ENCODE peak calls at places on chromosomes 2 and 18, in five cellular contexts. O is neuronal stem cell, M is IMR-90, L is H9, C is H1. K is an unnamed sample.

GRCh38 chr18:2030647-2031046 is 540.7 kb downstream of the METTL4 start:
- DNase-seq in M (no peak), C (no peak), L (no peak), O (no peak), K (no peak)

GRCh38 chr2:204900487-204900886 is 355.2 kb downstream of the PARD3B start:
- DNase-seq in C (no peak), L (no peak), M (no peak), O (no peak), K (no peak)

GRCh38 chr2:48915227-48915626 is 159.7 kb upstream of the LHCGR start:
- DNase-seq in L (no peak), O (no peak), M (no peak), C (no peak), K (no peak)

GRCh38 chr2:106886916-106887758 is 1.2 kb upstream of the ST6GAL2 start:
- DNase-seq in O (peak), C (peak), L (peak), M (no peak), K (peak)

GRCh38 chr2:174924061-174924693 is 81.0 kb downstream of the CHN1 start:
- DNase-seq in O (no peak), C (no peak), M (no peak), L (no peak), K (no peak)

GRCh38 chr2:118246726-118247125 is 158.5 kb downstream of the INSIG2 start:
- DNase-seq in L (no peak), C (no peak), O (no peak), M (no peak), K (no peak)

GRCh38 chr18:12308386-12309100 is 502 bp downstream of the TUBB6 start:
- DNase-seq in M (peak), L (peak), O (peak), C (peak), K (peak)

GRCh38 chr18:46042571-46043123 is 29.4 kb downstream of the PSTPIP2 start:
- DNase-seq in C (no peak), L (no peak), M (peak), O (no peak), K (peak)

GRCh38 chr2:10499275-10499907 is 51.3 kb upstream of the ODC1 start:
- DNase-seq in C (peak), O (no peak), M (peak), L (no peak), K (peak)

GRCh38 chr2:64202206-64202864 is 58.1 kb upstream of the PELI1 start:
- DNase-seq in M (peak), O (no peak), C (no peak), L (no peak), K (peak)

GRCh38 chr2:74694281-74694680 is 40.2 kb downstream of the SEMA4F start:
- DNase-seq in O (no peak), M (no peak), C (no peak), L (no peak), K (no peak)

GRCh38 chr2:46277470-46278190 is 19.6 kb upstream of the EPAS1 start:
- DNase-seq in C (no peak), M (no peak), L (no peak), O (no peak), K (no peak)

GRCh38 chr2:217996345-217996744 is 6.5 kb downstream of the TNS1 start:
- DNase-seq in L (no peak), M (peak), C (no peak), O (no peak), K (peak)

GRCh38 chr2:27049422-27050280 is 1.8 kb upstream of the AGBL5 start:
- DNase-seq in C (no peak), L (no peak), M (no peak), O (no peak), K (peak)

GRCh38 chr2:199463000-199463692 is 5.4 kb upstream of the SATB2 start:
- DNase-seq in M (peak), C (peak), L (peak), O (peak), K (peak)

GRCh38 chr2:71064754-71065621 is 3.5 kb upstream of the NAGK start:
- DNase-seq in L (no peak), M (peak), C (no peak), O (no peak), K (peak)

GRCh38 chr2:240602266-240603050 is 15.9 kb downstream of the CAPN10 start:
- DNase-seq in C (no peak), L (no peak), M (no peak), O (no peak), K (no peak)

GRCh38 chr2:28273751-28274150 is 118.9 kb upstream of the FOSL2 start:
- DNase-seq in L (no peak), M (no peak), C (no peak), O (no peak), K (no peak)

GRCh38 chr2:19876751-19877150 is 25.0 kb downstream of the TTC32 start:
- DNase-seq in O (no peak), M (no peak), C (no peak), L (no peak), K (no peak)

GRCh38 chr2:170425291-170425751 is 247.4 kb downstream of the MYO3B start:
- DNase-seq in L (no peak), O (no peak), C (no peak), M (peak), K (peak)

GRCh38 chr2:230903251-230904150 is 21.5 kb downstream of the GPR55 start:
- DNase-seq in C (no peak), M (no peak), O (no peak), L (peak), K (no peak)

GRCh38 chr2:5791371-5791770 is 99.2 kb downstream of the SOX11 start:
- DNase-seq in L (no peak), M (peak), O (no peak), C (no peak), K (no peak)

GRCh38 chr2:238257786-238258700 is 18.2 kb upstream of the HES6 start:
- DNase-seq in L (no peak), M (no peak), O (no peak), C (no peak), K (no peak)

GRCh38 chr2:151237422-151238012 is 24.1 kb downstream of the RBM43 start:
- DNase-seq in C (no peak), L (no peak), O (no peak), M (peak), K (peak)

GRCh38 chr2:22817197-22817596 is 567.8 kb upstream of the KLHL29 start:
- DNase-seq in C (no peak), L (no peak), O (no peak), M (no peak), K (no peak)

GRCh38 chr2:40225670-40226069 is 226.2 kb downstream of the SLC8A1 start:
- DNase-seq in C (no peak), O (no peak), M (no peak), L (no peak), K (no peak)

GRCh38 chr2:221780281-221780688 is 208.2 kb upstream of the EPHA4 start:
- DNase-seq in O (peak), C (no peak), L (no peak), M (peak), K (peak)

GRCh38 chr18:22846088-22846683 is 86.9 kb upstream of the RBBP8 start:
- DNase-seq in L (no peak), C (no peak), M (peak), O (no peak), K (peak)

GRCh38 chr2:151771599-151772358 is 37.5 kb upstream of the NEB start:
- DNase-seq in C (no peak), O (no peak), L (no peak), M (peak), K (peak)

GRCh38 chr2:31142106-31142505 is 3.9 kb upstream of the GALNT14 start:
- DNase-seq in C (no peak), L (no peak), M (no peak), O (no peak), K (no peak)

GRCh38 chr2:177165103-177165583 is 47.5 kb upstream of the HNRNPA3 start:
- DNase-seq in C (no peak), O (no peak), M (peak), L (no peak), K (peak)

GRCh38 chr2:176325732-176326131 is 56.5 kb downstream of the MTX2 start:
- DNase-seq in O (peak), M (no peak), C (no peak), L (peak), K (no peak)

GRCh38 chr2:120539937-120540718 is 194.2 kb downstream of the INHBB start:
- DNase-seq in O (no peak), M (peak), C (no peak), L (no peak), K (peak)

GRCh38 chr18:3246636-3247242 is 862 bp upstream of the MYL12A start:
- DNase-seq in C (no peak), M (no peak), L (no peak), O (no peak), K (no peak)

GRCh38 chr2:66435549-66435875 is 587 bp downstream of the MEIS1 start:
- DNase-seq in C (no peak), L (no peak), M (no peak), O (no peak), K (no peak)

GRCh38 chr2:66434679-66435548 is at the start of gene MEIS1:
- DNase-seq in O (no peak), M (peak), L (peak), C (peak), K (peak)

GRCh38 chr2:66433695-66433944 is 1.3 kb upstream of the MEIS1 start:
- DNase-seq in O (no peak), M (no peak), L (no peak), C (no peak), K (no peak)

GRCh38 chr2:66432801-66433694 is 1.9 kb upstream of the MEIS1 start:
- DNase-seq in O (peak), C (peak), M (peak), L (peak), K (peak)

DNA sequence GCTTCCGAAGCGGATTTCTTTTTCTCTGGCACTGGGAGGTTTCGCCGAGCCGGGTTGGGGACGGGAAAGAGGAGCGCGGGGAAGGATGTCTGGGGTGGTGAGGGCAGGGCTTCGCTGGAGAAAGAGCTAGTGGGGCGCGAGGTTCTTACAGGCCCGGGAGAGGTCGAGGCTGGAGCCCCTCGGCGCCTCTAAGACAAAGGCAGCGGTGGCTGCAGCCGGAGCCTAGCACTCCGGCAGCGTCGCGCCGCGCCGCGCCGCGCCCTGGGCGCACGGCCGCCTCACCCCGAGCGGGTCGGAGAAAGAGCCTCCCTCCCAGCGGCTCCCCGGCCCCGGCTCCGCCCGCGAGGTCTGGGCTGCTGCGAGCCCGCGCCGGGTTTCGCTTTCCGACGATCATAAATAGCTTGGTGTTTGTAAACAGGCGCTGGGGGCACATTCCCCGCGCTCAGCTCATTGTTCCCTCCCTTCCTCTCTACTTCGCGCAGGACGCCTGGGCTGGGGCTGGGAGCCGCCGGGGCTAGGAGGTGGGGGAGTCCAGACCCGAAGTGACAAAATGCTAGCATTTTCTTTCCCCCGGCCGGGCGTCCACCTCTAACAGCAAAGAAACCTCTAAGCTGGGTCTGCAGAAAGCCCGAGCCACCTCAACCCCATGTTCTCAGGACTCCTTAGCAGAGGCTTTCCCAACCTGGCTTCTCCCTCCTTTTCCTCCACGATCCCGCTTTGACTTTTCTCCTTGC is 813 bp upstream of the MEIS1 start:
- DNase-seq in M (peak), O (no peak), C (peak), L (peak), K (peak)
- H2BK15ac ChIP-seq in M (peak), O (peak), C (no peak), L (no peak), K (peak)

DNA sequence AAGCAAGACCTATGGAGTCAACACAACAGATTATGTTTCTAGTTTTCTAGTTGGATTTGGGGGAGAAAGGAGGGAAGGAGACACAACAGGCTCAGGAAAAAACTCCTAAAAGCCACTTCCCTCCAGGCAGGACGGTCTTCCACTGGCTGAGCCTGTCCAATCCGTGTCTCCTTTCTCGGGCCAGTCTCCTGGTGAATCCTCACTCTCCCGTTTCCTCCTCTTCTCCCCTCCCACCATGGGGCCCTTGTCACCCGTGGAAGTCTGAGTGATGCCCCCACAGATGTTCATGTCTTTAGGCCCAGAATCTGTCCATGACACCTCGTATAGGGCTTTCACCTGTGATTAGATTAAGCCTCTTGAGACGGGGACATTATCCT is 193.5 kb downstream of the ZFP36L2 start:
- DNase-seq in M (no peak), O (no peak), C (no peak), L (no peak), K (no peak)
- H2AFZ ChIP-seq in M (peak), O (no peak), C (no peak), L (no peak), K (no peak)

GRCh38 chr2:233700028-233700635 is 7.4 kb downstream of the UGT1A6 start:
- DNase-seq in C (no peak), O (peak), L (no peak), M (peak), K (peak)
- H4K8ac ChIP-seq in C (no peak), O (no peak), L (no peak), M (no peak), K (peak)

DNA sequence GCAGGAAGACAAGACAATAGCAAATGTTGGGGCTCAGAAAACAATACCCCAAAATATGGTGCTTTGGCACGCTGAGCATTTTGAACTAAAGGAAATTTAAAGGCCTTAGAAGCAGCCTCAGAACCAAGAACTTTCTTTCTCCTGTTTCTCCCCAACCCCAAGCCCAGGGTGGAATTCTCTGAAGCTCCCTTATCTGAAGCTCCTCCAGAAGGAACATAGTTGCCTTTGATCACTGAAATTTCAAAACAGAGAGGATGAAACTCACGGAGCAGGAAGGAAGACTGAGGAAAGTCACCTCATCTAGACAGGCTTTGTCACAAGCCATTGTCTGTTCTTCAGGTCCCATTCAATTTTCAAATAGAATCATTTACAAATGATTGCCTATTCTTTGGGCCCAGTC is 15.5 kb upstream of the BMPR2 start:
- DNase-seq in C (no peak), M (no peak), O (no peak), L (no peak), K (no peak)
- H2BK15ac ChIP-seq in C (no peak), M (no peak), O (no peak), L (no peak), K (no peak)

GRCh38 chr2:191109888-191110287 is 40.9 kb downstream of the STAT4 start:
- DNase-seq in M (no peak), L (no peak), O (no peak), C (no peak), K (peak)

GRCh38 chr2:191100216-191100615 is 50.6 kb downstream of the STAT4 start:
- DNase-seq in L (no peak), M (no peak), O (no peak), C (no peak), K (no peak)

GRCh38 chr2:191108331-191108730 is 42.5 kb downstream of the STAT4 start:
- DNase-seq in C (no peak), M (no peak), L (no peak), O (no peak), K (no peak)

GRCh38 chr2:191103793-191104192 is 47.0 kb downstream of the STAT4 start:
- DNase-seq in M (no peak), C (no peak), O (no peak), L (no peak), K (no peak)

GRCh38 chr2:191105082-191105481 is 45.7 kb downstream of the STAT4 start:
- DNase-seq in C (no peak), M (peak), L (no peak), O (no peak), K (no peak)
- H2AFZ ChIP-seq in C (no peak), M (no peak), L (no peak), O (no peak), K (no peak)

GRCh38 chr2:55113976-55114564 is 63.8 kb upstream of the RTN4 start:
- DNase-seq in O (no peak), L (no peak), C (no peak), M (no peak), K (no peak)

GRCh38 chr2:55111570-55112228 is 61.4 kb upstream of the RTN4 start:
- DNase-seq in O (no peak), L (peak), C (no peak), M (peak), K (peak)

GRCh38 chr2:55114597-55114996 is 64.3 kb upstream of the RTN4 start:
- DNase-seq in C (no peak), L (no peak), O (no peak), M (no peak), K (no peak)

GRCh38 chr2:55111230-55111569 is 60.9 kb upstream of the RTN4 start:
- DNase-seq in M (no peak), L (no peak), C (no peak), O (no peak), K (peak)

GRCh38 chr2:55112229-55113016 is 62.2 kb upstream of the RTN4 start:
- DNase-seq in M (peak), L (no peak), O (no peak), C (no peak), K (peak)
- H4K8ac ChIP-seq in M (peak), L (no peak), O (no peak), C (no peak), K (peak)

GRCh38 chr2:24410976-24411375 is 50.6 kb upstream of the ITSN2 start:
- DNase-seq in O (no peak), L (no peak), C (no peak), M (no peak), K (no peak)
- H2BK15ac ChIP-seq in O (no peak), L (no peak), C (no peak), M (no peak), K (no peak)

GRCh38 chr18:62522178-62522509 is 681 bp upstream of the ZCCHC2 start:
- DNase-seq in O (no peak), M (no peak), C (no peak), L (no peak), K (no peak)

GRCh38 chr18:62522510-62523254 is at the start of gene ZCCHC2:
- DNase-seq in L (peak), M (peak), O (peak), C (peak), K (peak)

GRCh38 chr18:62521082-62521481 is 1.7 kb upstream of the ZCCHC2 start:
- DNase-seq in O (no peak), C (no peak), L (no peak), M (no peak), K (no peak)

GRCh38 chr18:62523255-62523588 is 397 bp downstream of the ZCCHC2 start:
- DNase-seq in O (no peak), M (no peak), C (no peak), L (no peak), K (no peak)

GRCh38 chr18:62521588-62521987 is 1.2 kb upstream of the ZCCHC2 start:
- DNase-seq in M (no peak), C (no peak), L (no peak), O (no peak), K (peak)
- H2AFZ ChIP-seq in M (no peak), C (no peak), L (no peak), O (no peak), K (no peak)

GRCh38 chr2:130799295-130799694 is 37.4 kb upstream of the ARHGEF4 start:
- DNase-seq in M (no peak), O (no peak), C (no peak), L (no peak), K (no peak)

GRCh38 chr2:130796280-130796679 is 40.4 kb upstream of the ARHGEF4 start:
- DNase-seq in C (peak), M (no peak), O (no peak), L (peak), K (no peak)

GRCh38 chr2:130795431-130795830 is 40.1 kb downstream of the AMER3 start:
- DNase-seq in M (no peak), L (no peak), O (no peak), C (no peak), K (no peak)

GRCh38 chr2:130797493-130798435 is 39.0 kb upstream of the ARHGEF4 start:
- DNase-seq in C (peak), M (peak), L (peak), O (peak), K (peak)

DNA sequence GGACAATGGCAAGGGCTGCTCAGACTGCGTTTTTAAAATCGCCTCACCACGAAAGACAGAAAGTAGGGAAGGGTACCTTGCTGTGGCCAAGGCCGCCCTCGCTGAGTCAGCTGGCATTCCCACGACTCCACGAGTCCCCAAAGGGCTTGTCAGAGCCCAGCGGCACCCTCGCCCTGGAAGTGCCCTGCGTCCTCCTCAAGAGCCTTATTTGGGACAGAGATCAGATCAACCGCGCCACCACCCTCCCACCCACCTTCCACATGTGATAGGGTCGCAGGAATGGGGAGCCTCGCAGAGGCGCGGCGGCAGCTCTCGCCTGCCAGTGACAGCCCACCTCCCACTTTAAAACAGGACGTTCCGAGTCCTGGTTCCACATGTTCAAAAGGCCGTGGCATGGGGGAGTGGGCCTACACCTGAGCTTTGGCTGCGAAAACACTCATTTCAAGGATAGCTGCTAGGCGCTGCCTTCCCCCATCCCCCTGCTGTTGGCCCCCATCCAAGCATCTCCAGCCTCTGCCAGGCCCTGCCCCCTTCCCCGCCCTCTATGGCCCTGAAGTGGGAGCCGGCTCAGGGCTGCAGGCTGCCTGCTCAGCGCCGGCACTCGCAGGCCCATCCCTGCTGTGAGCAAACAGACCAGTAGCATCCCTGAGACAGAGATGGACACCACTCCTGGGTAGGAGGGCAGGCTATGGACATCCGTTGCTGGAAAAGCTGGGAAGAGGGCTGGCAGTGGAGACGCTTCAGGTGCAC is 38.1 kb upstream of the ARHGEF4 start:
- DNase-seq in M (no peak), C (peak), L (peak), O (no peak), K (peak)
- H4K8ac ChIP-seq in M (peak), C (peak), L (no peak), O (no peak), K (peak)

K was measured in mesenchymal stem cell.